ENCODE peak calls at places on chromosomes 3 and 15, in seven cellular contexts. One of them, this sample, is unnamed. For H3K4me1, the result is how much of the 10 kb centered on the place peaks cover.

GRCh38 chr3:149278911-149279310 is 54.5 kb downstream of the TM4SF18 start:
- DNase-seq in endodermal cell: no peak
- DNase-seq in adipocyte: no peak
- DNase-seq in upper lobe of right lung: no peak
- DNase-seq in A549: no peak
- DNase-seq in transverse colon: no peak
- DNase-seq in RWPE2: no peak
- DNase-seq in this sample: no peak

GRCh38 chr3:5728085-5728484 is 540.6 kb downstream of the EDEM1 start:
- DNase-seq in endodermal cell: peak
- DNase-seq in adipocyte: no peak
- DNase-seq in upper lobe of right lung: no peak
- DNase-seq in A549: no peak
- DNase-seq in transverse colon: no peak
- DNase-seq in RWPE2: no peak
- DNase-seq in this sample: no peak

GRCh38 chr3:155252535-155252934 is 40.9 kb downstream of the STRIT1 start:
- DNase-seq in endodermal cell: no peak
- DNase-seq in adipocyte: no peak
- DNase-seq in upper lobe of right lung: no peak
- DNase-seq in A549: no peak
- DNase-seq in transverse colon: no peak
- DNase-seq in RWPE2: no peak
- DNase-seq in this sample: no peak

GRCh38 chr3:5120446-5120845 is 1.6 kb upstream of the ARL8B start:
- DNase-seq in endodermal cell: no peak
- DNase-seq in adipocyte: no peak
- DNase-seq in upper lobe of right lung: no peak
- DNase-seq in A549: no peak
- DNase-seq in transverse colon: no peak
- DNase-seq in RWPE2: no peak
- DNase-seq in this sample: no peak

GRCh38 chr3:55813268-55814097 is 326.4 kb upstream of the WNT5A start:
- DNase-seq in endodermal cell: no peak
- DNase-seq in adipocyte: peak
- DNase-seq in upper lobe of right lung: no peak
- DNase-seq in A549: no peak
- DNase-seq in transverse colon: no peak
- DNase-seq in RWPE2: no peak
- DNase-seq in this sample: no peak

GRCh38 chr15:99983894-99984293 is 250.7 kb upstream of the LYSMD4 start:
- DNase-seq in endodermal cell: peak
- DNase-seq in adipocyte: no peak
- DNase-seq in upper lobe of right lung: no peak
- DNase-seq in A549: no peak
- DNase-seq in transverse colon: no peak
- DNase-seq in RWPE2: no peak
- DNase-seq in this sample: peak

GRCh38 chr3:182241777-182242556 is 530.2 kb downstream of the SOX2 start:
- DNase-seq in endodermal cell: no peak
- DNase-seq in adipocyte: no peak
- DNase-seq in upper lobe of right lung: no peak
- DNase-seq in A549: no peak
- DNase-seq in transverse colon: no peak
- DNase-seq in RWPE2: no peak
- DNase-seq in this sample: no peak

GRCh38 chr3:37905987-37906674 is 44.5 kb downstream of the CTDSPL start:
- DNase-seq in endodermal cell: no peak
- DNase-seq in adipocyte: peak
- DNase-seq in upper lobe of right lung: no peak
- DNase-seq in A549: no peak
- DNase-seq in transverse colon: no peak
- DNase-seq in RWPE2: no peak
- DNase-seq in this sample: no peak

GRCh38 chr3:37453393-37454391 is 279.3 kb upstream of the LRRFIP2 start:
- DNase-seq in endodermal cell: peak
- DNase-seq in adipocyte: no peak
- DNase-seq in upper lobe of right lung: peak
- DNase-seq in A549: no peak
- DNase-seq in transverse colon: peak
- DNase-seq in RWPE2: no peak
- DNase-seq in this sample: peak

GRCh38 chr15:98655732-98656131 is 7.4 kb downstream of the IGF1R start:
- DNase-seq in endodermal cell: no peak
- DNase-seq in adipocyte: no peak
- DNase-seq in upper lobe of right lung: no peak
- DNase-seq in A549: no peak
- DNase-seq in transverse colon: no peak
- DNase-seq in RWPE2: no peak
- DNase-seq in this sample: no peak
- H3K4me1 ChIP-seq in endodermal cell: under half
- H3K4me1 ChIP-seq in adipocyte: under half
- H3K4me1 ChIP-seq in upper lobe of right lung: under half
- H3K4me1 ChIP-seq in A549: half or more
- H3K4me1 ChIP-seq in transverse colon: under half
- H3K4me1 ChIP-seq in RWPE2: half or more
- H3K4me1 ChIP-seq in this sample: under half

GRCh38 chr3:179670311-179670710 is 17.5 kb downstream of the USP13 start:
- DNase-seq in endodermal cell: no peak
- DNase-seq in adipocyte: no peak
- DNase-seq in upper lobe of right lung: no peak
- DNase-seq in A549: no peak
- DNase-seq in transverse colon: no peak
- DNase-seq in RWPE2: no peak
- DNase-seq in this sample: no peak
- H3K4me1 ChIP-seq in endodermal cell: under half
- H3K4me1 ChIP-seq in adipocyte: under half
- H3K4me1 ChIP-seq in upper lobe of right lung: under half
- H3K4me1 ChIP-seq in A549: under half
- H3K4me1 ChIP-seq in transverse colon: under half
- H3K4me1 ChIP-seq in RWPE2: under half
- H3K4me1 ChIP-seq in this sample: under half

GRCh38 chr15:40087095-40087805 is 21.4 kb downstream of the BMF start:
- DNase-seq in endodermal cell: peak
- DNase-seq in adipocyte: no peak
- DNase-seq in upper lobe of right lung: peak
- DNase-seq in A549: no peak
- DNase-seq in transverse colon: no peak
- DNase-seq in RWPE2: no peak
- DNase-seq in this sample: no peak
- H3K4me1 ChIP-seq in endodermal cell: half or more
- H3K4me1 ChIP-seq in adipocyte: under half
- H3K4me1 ChIP-seq in upper lobe of right lung: under half
- H3K4me1 ChIP-seq in A549: under half
- H3K4me1 ChIP-seq in transverse colon: under half
- H3K4me1 ChIP-seq in RWPE2: under half
- H3K4me1 ChIP-seq in this sample: under half

DNA sequence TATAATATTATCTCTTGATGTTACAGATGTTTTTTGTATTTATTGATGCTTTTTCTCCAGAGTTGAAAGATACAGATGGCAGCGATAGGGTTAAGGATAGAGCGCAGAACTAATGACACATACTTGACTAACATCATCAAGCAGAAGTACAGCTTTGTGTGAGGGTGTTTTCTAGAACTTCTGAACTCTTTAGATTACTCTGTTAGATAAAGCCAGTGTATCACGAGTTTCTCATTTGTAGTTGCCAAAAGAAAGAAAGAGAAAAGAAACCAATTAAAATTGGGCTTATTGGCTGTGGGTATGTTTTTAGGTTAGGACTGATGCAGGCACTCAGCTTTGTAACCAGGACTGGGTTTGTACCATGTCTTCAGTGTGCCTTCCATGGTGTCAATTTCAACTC is 6.6 kb upstream of the GPR171 start:
- DNase-seq in endodermal cell: no peak
- DNase-seq in adipocyte: no peak
- DNase-seq in upper lobe of right lung: no peak
- DNase-seq in A549: no peak
- DNase-seq in transverse colon: no peak
- DNase-seq in RWPE2: no peak
- DNase-seq in this sample: no peak
- H3K4me1 ChIP-seq in endodermal cell: under half
- H3K4me1 ChIP-seq in adipocyte: under half
- H3K4me1 ChIP-seq in upper lobe of right lung: under half
- H3K4me1 ChIP-seq in A549: under half
- H3K4me1 ChIP-seq in transverse colon: under half
- H3K4me1 ChIP-seq in RWPE2: under half
- H3K4me1 ChIP-seq in this sample: under half

GRCh38 chr15:76577879-76578512 is 241.4 kb downstream of the ISL2 start:
- DNase-seq in endodermal cell: no peak
- DNase-seq in adipocyte: no peak
- DNase-seq in upper lobe of right lung: no peak
- DNase-seq in A549: no peak
- DNase-seq in transverse colon: no peak
- DNase-seq in RWPE2: no peak
- DNase-seq in this sample: peak

GRCh38 chr15:76575177-76576078 is 238.9 kb downstream of the ISL2 start:
- DNase-seq in endodermal cell: no peak
- DNase-seq in adipocyte: no peak
- DNase-seq in upper lobe of right lung: no peak
- DNase-seq in A549: no peak
- DNase-seq in transverse colon: no peak
- DNase-seq in RWPE2: no peak
- DNase-seq in this sample: no peak

GRCh38 chr15:76576526-76577279 is 240.1 kb downstream of the ISL2 start:
- DNase-seq in endodermal cell: no peak
- DNase-seq in adipocyte: peak
- DNase-seq in upper lobe of right lung: peak
- DNase-seq in A549: no peak
- DNase-seq in transverse colon: peak
- DNase-seq in RWPE2: no peak
- DNase-seq in this sample: peak

GRCh38 chr15:76572983-76573314 is 236.4 kb downstream of the ISL2 start:
- DNase-seq in endodermal cell: no peak
- DNase-seq in adipocyte: no peak
- DNase-seq in upper lobe of right lung: no peak
- DNase-seq in A549: no peak
- DNase-seq in transverse colon: no peak
- DNase-seq in RWPE2: no peak
- DNase-seq in this sample: no peak
- H3K4me1 ChIP-seq in endodermal cell: under half
- H3K4me1 ChIP-seq in adipocyte: under half
- H3K4me1 ChIP-seq in upper lobe of right lung: under half
- H3K4me1 ChIP-seq in A549: under half
- H3K4me1 ChIP-seq in transverse colon: under half
- H3K4me1 ChIP-seq in RWPE2: under half
- H3K4me1 ChIP-seq in this sample: under half

GRCh38 chr3:50245251-50245745 is 9.3 kb downstream of the GNAI2 start:
- DNase-seq in endodermal cell: no peak
- DNase-seq in adipocyte: no peak
- DNase-seq in upper lobe of right lung: no peak
- DNase-seq in A549: no peak
- DNase-seq in transverse colon: no peak
- DNase-seq in RWPE2: no peak
- DNase-seq in this sample: no peak

GRCh38 chr3:50241163-50241562 is 5.2 kb downstream of the GNAI2 start:
- DNase-seq in endodermal cell: peak
- DNase-seq in adipocyte: no peak
- DNase-seq in upper lobe of right lung: no peak
- DNase-seq in A549: no peak
- DNase-seq in transverse colon: no peak
- DNase-seq in RWPE2: no peak
- DNase-seq in this sample: peak

GRCh38 chr3:50243552-50243895 is 7.5 kb downstream of the GNAI2 start:
- DNase-seq in endodermal cell: no peak
- DNase-seq in adipocyte: no peak
- DNase-seq in upper lobe of right lung: no peak
- DNase-seq in A549: no peak
- DNase-seq in transverse colon: no peak
- DNase-seq in RWPE2: no peak
- DNase-seq in this sample: no peak

GRCh38 chr3:50242371-50242770 is 6.4 kb downstream of the GNAI2 start:
- DNase-seq in endodermal cell: no peak
- DNase-seq in adipocyte: no peak
- DNase-seq in upper lobe of right lung: no peak
- DNase-seq in A549: no peak
- DNase-seq in transverse colon: no peak
- DNase-seq in RWPE2: no peak
- DNase-seq in this sample: no peak

GRCh38 chr3:50242778-50243551 is 7.0 kb downstream of the GNAI2 start:
- DNase-seq in endodermal cell: peak
- DNase-seq in adipocyte: no peak
- DNase-seq in upper lobe of right lung: peak
- DNase-seq in A549: no peak
- DNase-seq in transverse colon: peak
- DNase-seq in RWPE2: no peak
- DNase-seq in this sample: peak
- H3K4me1 ChIP-seq in endodermal cell: under half
- H3K4me1 ChIP-seq in adipocyte: under half
- H3K4me1 ChIP-seq in upper lobe of right lung: half or more
- H3K4me1 ChIP-seq in A549: under half
- H3K4me1 ChIP-seq in transverse colon: half or more
- H3K4me1 ChIP-seq in RWPE2: under half
- H3K4me1 ChIP-seq in this sample: half or more

GRCh38 chr3:101573449-101574387 is at the start of gene PCNP:
- DNase-seq in endodermal cell: peak
- DNase-seq in adipocyte: peak
- DNase-seq in upper lobe of right lung: peak
- DNase-seq in A549: peak
- DNase-seq in transverse colon: peak
- DNase-seq in RWPE2: peak
- DNase-seq in this sample: peak
- H3K4me1 ChIP-seq in endodermal cell: under half
- H3K4me1 ChIP-seq in adipocyte: under half
- H3K4me1 ChIP-seq in upper lobe of right lung: under half
- H3K4me1 ChIP-seq in A549: under half
- H3K4me1 ChIP-seq in transverse colon: under half
- H3K4me1 ChIP-seq in RWPE2: under half
- H3K4me1 ChIP-seq in this sample: under half

DNA sequence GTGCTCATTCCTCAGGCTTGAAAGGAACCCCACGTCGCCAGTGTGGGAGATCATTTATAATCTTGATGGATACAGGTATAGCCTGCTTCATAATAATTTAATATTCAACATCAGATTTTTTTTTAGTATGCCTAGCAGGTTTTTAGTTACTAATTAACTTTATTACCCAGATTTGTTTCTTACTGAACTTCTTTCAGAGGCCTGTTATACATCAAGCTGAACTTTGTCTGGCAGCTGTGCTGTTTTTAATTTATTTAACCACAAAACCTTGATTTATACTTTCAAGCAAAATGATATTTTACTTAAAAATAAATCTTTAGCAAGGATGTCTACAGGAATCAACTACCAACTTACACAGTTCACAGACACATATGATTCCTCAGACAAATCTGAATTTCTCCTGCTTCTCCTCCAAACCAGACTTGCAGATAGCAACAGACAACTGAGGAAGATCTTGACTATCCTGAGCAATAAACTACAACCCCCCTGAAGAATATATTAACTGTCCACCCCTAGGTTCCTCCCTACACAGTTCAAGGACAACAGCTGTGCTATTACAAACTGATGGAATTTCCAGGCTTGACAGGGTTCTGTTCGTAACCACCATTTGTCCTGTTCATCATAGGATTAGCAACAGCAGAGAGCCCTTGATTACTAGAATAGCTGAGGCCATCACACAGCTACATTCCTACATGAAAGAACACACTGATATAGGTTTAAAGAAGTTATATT is 599 bp downstream of the MAP4 start:
- DNase-seq in endodermal cell: no peak
- DNase-seq in adipocyte: peak
- DNase-seq in upper lobe of right lung: no peak
- DNase-seq in A549: no peak
- DNase-seq in transverse colon: no peak
- DNase-seq in RWPE2: no peak
- DNase-seq in this sample: no peak
- H3K4me1 ChIP-seq in endodermal cell: under half
- H3K4me1 ChIP-seq in adipocyte: half or more
- H3K4me1 ChIP-seq in upper lobe of right lung: under half
- H3K4me1 ChIP-seq in A549: half or more
- H3K4me1 ChIP-seq in transverse colon: under half
- H3K4me1 ChIP-seq in RWPE2: under half
- H3K4me1 ChIP-seq in this sample: under half

This sample was measured in kidney.